ENCODE peak calls at places on chromosomes 2 and 18, in five cellular contexts. One of them, this sample, is unnamed.

GRCh38 chr2:86020984-86021383 is 84.7 kb downstream of the POLR1A start:
- DNase-seq in RWPE1: no peak
- DNase-seq in GM10248: no peak
- DNase-seq in nephron progenitor cell: no peak
- DNase-seq in HFF-Myc: no peak
- DNase-seq in this sample: no peak

GRCh38 chr2:127695491-127696472 is 5.5 kb upstream of the SFT2D3 start:
- DNase-seq in HFF-Myc: no peak
- DNase-seq in nephron progenitor cell: peak
- DNase-seq in RWPE1: no peak
- DNase-seq in GM10248: no peak
- DNase-seq in this sample: peak

GRCh38 chr2:212424090-212424489 is 114.5 kb downstream of the ERBB4 start:
- DNase-seq in GM10248: no peak
- DNase-seq in nephron progenitor cell: no peak
- DNase-seq in RWPE1: peak
- DNase-seq in HFF-Myc: no peak
- DNase-seq in this sample: no peak

GRCh38 chr2:53403836-53404413 is 363.7 kb upstream of the CHAC2 start:
- DNase-seq in RWPE1: peak
- DNase-seq in GM10248: no peak
- DNase-seq in nephron progenitor cell: no peak
- DNase-seq in HFF-Myc: no peak
- DNase-seq in this sample: no peak

GRCh38 chr2:106972782-106973181 is 86.8 kb upstream of the ST6GAL2 start:
- DNase-seq in nephron progenitor cell: no peak
- DNase-seq in RWPE1: no peak
- DNase-seq in HFF-Myc: no peak
- DNase-seq in GM10248: no peak
- DNase-seq in this sample: no peak

GRCh38 chr2:170530284-170530745 is 184.8 kb upstream of the SP5 start:
- DNase-seq in HFF-Myc: no peak
- DNase-seq in nephron progenitor cell: peak
- DNase-seq in RWPE1: no peak
- DNase-seq in GM10248: no peak
- DNase-seq in this sample: no peak

GRCh38 chr18:76619342-76620315 is 124.6 kb upstream of the ZNF516 start:
- DNase-seq in GM10248: no peak
- DNase-seq in HFF-Myc: no peak
- DNase-seq in nephron progenitor cell: peak
- DNase-seq in RWPE1: peak
- DNase-seq in this sample: no peak

GRCh38 chr2:102806250-102806837 is 44.5 kb downstream of the TMEM182 start:
- DNase-seq in RWPE1: peak
- DNase-seq in nephron progenitor cell: peak
- DNase-seq in GM10248: peak
- DNase-seq in HFF-Myc: peak
- DNase-seq in this sample: peak

GRCh38 chr2:15352363-15352762 is 208.8 kb downstream of the NBAS start:
- DNase-seq in GM10248: no peak
- DNase-seq in HFF-Myc: no peak
- DNase-seq in nephron progenitor cell: no peak
- DNase-seq in RWPE1: no peak
- DNase-seq in this sample: no peak

GRCh38 chr2:225471492-225471891 is 72.0 kb downstream of the NYAP2 start:
- DNase-seq in nephron progenitor cell: no peak
- DNase-seq in RWPE1: no peak
- DNase-seq in GM10248: no peak
- DNase-seq in HFF-Myc: no peak
- DNase-seq in this sample: no peak

GRCh38 chr18:70037453-70038061 is 89.9 kb upstream of the CD226 start:
- DNase-seq in GM10248: no peak
- DNase-seq in nephron progenitor cell: no peak
- DNase-seq in HFF-Myc: no peak
- DNase-seq in RWPE1: no peak
- DNase-seq in this sample: no peak

GRCh38 chr2:170362895-170363582 is 185.1 kb downstream of the MYO3B start:
- DNase-seq in HFF-Myc: no peak
- DNase-seq in GM10248: no peak
- DNase-seq in nephron progenitor cell: no peak
- DNase-seq in RWPE1: no peak
- DNase-seq in this sample: no peak

GRCh38 chr2:65465124-65465523 is 32.7 kb upstream of the SPRED2 start:
- DNase-seq in RWPE1: no peak
- DNase-seq in HFF-Myc: no peak
- DNase-seq in nephron progenitor cell: no peak
- DNase-seq in GM10248: no peak
- DNase-seq in this sample: no peak

GRCh38 chr2:953975-954686 is 3.5 kb downstream of the SNTG2 start:
- DNase-seq in nephron progenitor cell: no peak
- DNase-seq in GM10248: no peak
- DNase-seq in HFF-Myc: peak
- DNase-seq in RWPE1: no peak
- DNase-seq in this sample: no peak

GRCh38 chr2:169767243-169767888 is 31.3 kb upstream of the SSB start:
- DNase-seq in GM10248: peak
- DNase-seq in nephron progenitor cell: peak
- DNase-seq in HFF-Myc: peak
- DNase-seq in RWPE1: peak
- DNase-seq in this sample: peak

GRCh38 chr2:23250371-23250770 is 134.6 kb upstream of the KLHL29 start:
- DNase-seq in HFF-Myc: no peak
- DNase-seq in RWPE1: no peak
- DNase-seq in nephron progenitor cell: no peak
- DNase-seq in GM10248: no peak
- DNase-seq in this sample: no peak

GRCh38 chr18:39825485-39825884 is 2129.5 kb upstream of the PIK3C3 start:
- DNase-seq in RWPE1: no peak
- DNase-seq in HFF-Myc: no peak
- DNase-seq in GM10248: no peak
- DNase-seq in nephron progenitor cell: no peak
- DNase-seq in this sample: no peak

GRCh38 chr2:151437630-151438029 is 27.9 kb downstream of the RIF1 start:
- DNase-seq in nephron progenitor cell: no peak
- DNase-seq in GM10248: peak
- DNase-seq in RWPE1: peak
- DNase-seq in HFF-Myc: peak
- DNase-seq in this sample: peak

GRCh38 chr2:185859506-185859905 is 120.9 kb downstream of the FSIP2 start:
- DNase-seq in nephron progenitor cell: no peak
- DNase-seq in RWPE1: no peak
- DNase-seq in HFF-Myc: no peak
- DNase-seq in GM10248: no peak
- DNase-seq in this sample: no peak

GRCh38 chr18:31931163-31931885 is 11.6 kb downstream of the TRAPPC8 start:
- DNase-seq in GM10248: no peak
- DNase-seq in HFF-Myc: no peak
- DNase-seq in nephron progenitor cell: no peak
- DNase-seq in RWPE1: no peak
- DNase-seq in this sample: no peak

GRCh38 chr2:117714761-117715160 is 99.7 kb upstream of the DDX18 start:
- DNase-seq in nephron progenitor cell: no peak
- DNase-seq in HFF-Myc: no peak
- DNase-seq in RWPE1: no peak
- DNase-seq in GM10248: no peak
- DNase-seq in this sample: no peak

GRCh38 chr2:112335600-112335999 is 60.2 kb downstream of the ZC3H6 start:
- DNase-seq in GM10248: no peak
- DNase-seq in nephron progenitor cell: no peak
- DNase-seq in RWPE1: no peak
- DNase-seq in HFF-Myc: no peak
- DNase-seq in this sample: no peak

GRCh38 chr2:235634435-235635152 is 140.8 kb downstream of the AGAP1 start:
- DNase-seq in RWPE1: no peak
- DNase-seq in GM10248: no peak
- DNase-seq in HFF-Myc: no peak
- DNase-seq in nephron progenitor cell: no peak
- DNase-seq in this sample: no peak

GRCh38 chr2:42958036-42958370 is 165.6 kb upstream of the HAAO start:
- DNase-seq in HFF-Myc: no peak
- DNase-seq in nephron progenitor cell: no peak
- DNase-seq in GM10248: no peak
- DNase-seq in RWPE1: no peak
- DNase-seq in this sample: no peak

GRCh38 chr18:55458456-55459238 is 129.3 kb downstream of the TCF4 start:
- DNase-seq in RWPE1: no peak
- DNase-seq in HFF-Myc: no peak
- DNase-seq in GM10248: no peak
- DNase-seq in nephron progenitor cell: peak
- DNase-seq in this sample: no peak

DNA sequence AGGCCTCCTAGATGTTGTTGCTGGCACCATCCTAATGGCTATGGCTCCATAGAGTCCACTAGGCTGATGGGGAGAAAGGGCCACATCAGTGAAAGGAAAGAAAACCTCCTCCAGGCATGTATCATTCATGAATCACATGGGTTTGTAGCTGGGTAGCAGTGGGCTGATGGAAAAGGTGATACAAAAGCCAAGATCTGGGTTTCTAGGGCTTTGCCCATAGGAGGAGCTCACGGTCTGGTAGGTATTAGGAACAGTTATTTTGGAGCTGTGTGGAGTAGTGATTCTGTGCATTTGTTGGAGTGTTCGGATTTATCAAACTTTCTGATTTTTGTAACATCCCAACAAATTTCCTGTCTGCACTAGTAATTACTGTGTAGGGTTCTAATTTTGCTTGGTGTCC is 259.2 kb downstream of the SLC4A3 start:
- DNase-seq in HFF-Myc: no peak
- DNase-seq in RWPE1: peak
- DNase-seq in GM10248: no peak
- DNase-seq in nephron progenitor cell: no peak
- DNase-seq in this sample: no peak
- TF ChIP-seq CTCF in HFF-Myc: peak
- TF ChIP-seq CTCF in RWPE1: no peak
- TF ChIP-seq CTCF in GM10248: no peak
- TF ChIP-seq CTCF in nephron progenitor cell: no peak
- TF ChIP-seq CTCF in this sample: no peak

DNA sequence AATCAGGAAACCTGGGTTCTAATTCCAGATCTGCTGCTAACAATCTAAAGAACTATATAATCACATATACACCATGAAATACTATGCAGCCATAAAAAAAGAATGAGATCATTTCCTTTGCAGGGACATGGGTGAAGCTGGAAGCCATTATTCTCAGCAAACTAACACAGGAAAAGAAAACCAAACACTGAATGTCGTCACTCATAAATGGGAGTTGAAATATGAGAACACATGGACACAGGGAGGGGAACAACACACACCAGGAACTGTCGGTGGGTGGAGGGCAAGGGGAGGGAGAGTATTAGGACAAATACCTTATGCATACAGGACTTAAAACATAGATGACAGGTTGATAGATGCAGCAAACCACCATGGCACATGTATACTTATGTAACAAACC is 33.2 kb downstream of the CDH2 start:
- DNase-seq in GM10248: no peak
- DNase-seq in HFF-Myc: no peak
- DNase-seq in RWPE1: no peak
- DNase-seq in nephron progenitor cell: no peak
- DNase-seq in this sample: no peak
- TF ChIP-seq CTCF in GM10248: no peak
- TF ChIP-seq CTCF in HFF-Myc: no peak
- TF ChIP-seq CTCF in RWPE1: no peak
- TF ChIP-seq CTCF in nephron progenitor cell: no peak
- TF ChIP-seq CTCF in this sample: no peak

GRCh38 chr2:30782124-30782523 is 25.1 kb downstream of the CAPN13 start:
- DNase-seq in HFF-Myc: no peak
- DNase-seq in GM10248: no peak
- DNase-seq in nephron progenitor cell: no peak
- DNase-seq in RWPE1: no peak
- DNase-seq in this sample: no peak

GRCh38 chr2:30790879-30791278 is 16.4 kb downstream of the CAPN13 start:
- DNase-seq in nephron progenitor cell: no peak
- DNase-seq in RWPE1: no peak
- DNase-seq in GM10248: no peak
- DNase-seq in HFF-Myc: no peak
- DNase-seq in this sample: no peak

GRCh38 chr2:30784682-30785081 is 22.6 kb downstream of the CAPN13 start:
- DNase-seq in RWPE1: no peak
- DNase-seq in HFF-Myc: no peak
- DNase-seq in GM10248: no peak
- DNase-seq in nephron progenitor cell: no peak
- DNase-seq in this sample: no peak

GRCh38 chr2:30789670-30790210 is 17.5 kb downstream of the CAPN13 start:
- DNase-seq in RWPE1: no peak
- DNase-seq in nephron progenitor cell: no peak
- DNase-seq in HFF-Myc: no peak
- DNase-seq in GM10248: no peak
- DNase-seq in this sample: no peak

DNA sequence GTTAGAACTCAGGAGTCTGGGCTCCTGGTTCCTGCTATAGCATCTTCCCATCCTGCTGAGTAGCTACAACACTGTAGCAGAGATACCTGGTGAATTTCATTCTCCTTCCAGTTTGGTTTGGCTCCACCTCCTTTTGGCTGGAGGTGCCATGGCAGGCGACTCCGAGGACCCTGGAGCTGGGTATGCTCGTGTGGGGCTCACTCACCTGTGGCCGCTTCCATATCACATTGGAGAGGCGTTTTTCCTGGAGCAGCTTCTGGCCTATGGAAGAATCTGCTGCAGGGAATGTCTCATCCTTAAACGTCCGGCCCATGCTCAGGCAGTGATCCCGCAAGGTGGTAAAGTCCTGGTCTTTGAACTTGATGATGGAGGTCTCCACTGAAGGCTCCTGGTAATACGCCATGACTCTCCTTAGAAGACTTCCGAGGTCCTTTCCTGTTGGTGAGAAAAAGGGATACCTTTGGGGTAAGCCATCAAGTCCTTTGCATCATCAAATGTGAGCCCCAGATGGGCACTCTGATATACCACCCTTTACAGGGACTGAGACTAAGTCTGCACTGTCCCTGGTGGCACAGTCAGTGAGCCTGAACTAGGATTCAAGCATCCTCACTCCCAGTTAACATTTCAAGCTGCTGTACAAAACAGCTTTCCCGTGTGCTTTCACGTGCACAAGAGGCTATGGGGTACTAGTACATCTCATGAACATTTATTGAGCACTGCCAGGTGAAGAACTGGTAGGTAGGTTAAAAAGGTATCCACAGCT is 20.1 kb downstream of the CAPN13 start:
- DNase-seq in HFF-Myc: no peak
- DNase-seq in nephron progenitor cell: no peak
- DNase-seq in RWPE1: no peak
- DNase-seq in GM10248: no peak
- DNase-seq in this sample: no peak
- TF ChIP-seq CTCF in HFF-Myc: no peak
- TF ChIP-seq CTCF in nephron progenitor cell: no peak
- TF ChIP-seq CTCF in RWPE1: no peak
- TF ChIP-seq CTCF in GM10248: no peak
- TF ChIP-seq CTCF in this sample: no peak

DNA sequence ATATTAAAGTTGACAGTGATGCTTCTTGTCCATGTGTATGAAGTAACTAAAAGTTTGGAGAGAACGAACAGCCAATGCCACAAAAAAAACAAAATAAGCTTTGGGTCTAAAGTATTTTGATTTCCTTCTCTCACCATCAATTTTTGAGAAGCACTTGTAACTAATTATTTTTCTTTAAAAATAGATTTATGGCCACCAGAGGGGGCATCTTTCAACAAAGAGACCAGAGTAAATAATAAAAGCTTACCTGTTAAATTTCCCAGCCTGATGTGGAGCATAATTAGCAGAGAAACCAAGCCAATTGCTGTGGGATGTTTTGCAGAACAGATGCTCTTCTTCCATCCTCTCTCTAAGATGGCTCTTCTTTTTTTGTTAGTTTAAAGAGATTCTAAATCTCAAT is 29.0 kb downstream of the LINC00305 start:
- DNase-seq in HFF-Myc: no peak
- DNase-seq in GM10248: no peak
- DNase-seq in nephron progenitor cell: no peak
- DNase-seq in RWPE1: no peak
- DNase-seq in this sample: peak
- TF ChIP-seq CTCF in HFF-Myc: no peak
- TF ChIP-seq CTCF in GM10248: no peak
- TF ChIP-seq CTCF in nephron progenitor cell: no peak
- TF ChIP-seq CTCF in RWPE1: peak
- TF ChIP-seq CTCF in this sample: peak